ENCODE peak calls at places on chromosomes 11 and 22, in ten cellular contexts. L is activated T-cell treated with anti-CD3 and anti-CD28 coated beads, Interleukin-2, amount 50 U/mL, for 72 hours; U is activated CD8-positive, alpha-beta memory T cell treated with anti-CD3 and anti-CD28 coated beads for 24 hours; J is H54; M is iris pigment epithelial cell; P is effector memory CD8-positive, alpha-beta T cell; I is ureter; N is fibroblast of lung; A is RCC 7860; H is EH. V is an unnamed sample.

GRCh38 chr22:46500201-46500600 is 37.2 kb downstream of the CELSR1 start:
- DNase-seq in L (no peak), U (no peak), J (no peak), M (no peak), P (no peak), I (no peak), N (no peak), A (no peak), H (no peak), V (no peak)

GRCh38 chr11:65311197-65311631 is 3.5 kb upstream of the CDC42EP2 start:
- DNase-seq in L (no peak), U (no peak), J (peak; percentile 42), M (no peak), P (no peak), I (no peak), N (peak; percentile 81), A (no peak), H (peak; percentile 55), V (no peak)

GRCh38 chr22:45448431-45448830 is 34.9 kb downstream of the RIBC2 start:
- DNase-seq in L (no peak), U (no peak), J (no peak), M (no peak), P (no peak), I (peak; percentile 75), N (peak; percentile 76), A (no peak), H (no peak), V (no peak)

GRCh38 chr11:45857834-45858492 is 10.7 kb downstream of the CRY2 start:
- DNase-seq in L (no peak), U (no peak), J (no peak), M (peak; percentile 95), P (no peak), I (no peak), N (peak; percentile 82), A (peak; percentile 86), H (peak; percentile 93), V (no peak)

GRCh38 chr11:40732107-40732506 is 727.3 kb downstream of the LRRC4C start:
- DNase-seq in L (no peak), U (no peak), J (no peak), M (no peak), P (no peak), I (no peak), N (no peak), A (no peak), H (no peak), V (no peak)

GRCh38 chr11:95149659-95150294 is 60.1 kb downstream of the ENDOD1 start:
- DNase-seq in L (no peak), U (no peak), J (peak; percentile 34), M (no peak), P (no peak), I (no peak), N (no peak), A (no peak), H (no peak), V (no peak)

GRCh38 chr11:132858203-132858602 is 674.1 kb downstream of the OPCML start:
- DNase-seq in L (no peak), U (no peak), J (no peak), M (peak; percentile 7), P (no peak), I (no peak), N (peak; percentile 36), A (no peak), H (peak; percentile 44), V (peak; percentile 5)

GRCh38 chr22:45583504-45583903 is 80.8 kb downstream of the FBLN1 start:
- DNase-seq in L (no peak), U (no peak), J (no peak), M (no peak), P (no peak), I (no peak), N (no peak), A (no peak), H (no peak), V (no peak)

GRCh38 chr11:126282361-126282741 is 542 bp upstream of the TIRAP start:
- DNase-seq in L (peak; percentile 35), U (peak; percentile 76), J (no peak), M (peak; percentile 59), P (no peak), I (no peak), N (peak; percentile 41), A (no peak), H (peak; percentile 43), V (peak; percentile 51)

GRCh38 chr11:72061739-72062396 is 18.5 kb downstream of the NUMA1 start:
- DNase-seq in L (no peak), U (no peak), J (no peak), M (no peak), P (no peak), I (peak; percentile 9), N (no peak), A (no peak), H (no peak), V (no peak)

GRCh38 chr22:44755000-44755399 is 2.6 kb downstream of the ARHGAP8 start:
- DNase-seq in L (no peak), U (no peak), J (no peak), M (no peak), P (no peak), I (no peak), N (no peak), A (no peak), H (no peak), V (no peak)

GRCh38 chr11:80596291-80596810 is 1155.5 kb upstream of the TENM4 start:
- DNase-seq in L (no peak), U (no peak), J (no peak), M (no peak), P (no peak), I (no peak), N (peak; percentile 9), A (no peak), H (no peak), V (no peak)

GRCh38 chr22:28012811-28013460 is 93.9 kb upstream of the PITPNB start:
- DNase-seq in L (no peak), U (no peak), J (no peak), M (no peak), P (no peak), I (no peak), N (no peak), A (no peak), H (no peak), V (no peak)

GRCh38 chr11:100861221-100861620 is 174.1 kb downstream of the ARHGAP42 start:
- DNase-seq in L (no peak), U (no peak), J (no peak), M (no peak), P (no peak), I (peak; percentile 57), N (no peak), A (no peak), H (no peak), V (no peak)

GRCh38 chr11:134374171-134374570 is 37.9 kb downstream of the B3GAT1 start:
- DNase-seq in L (no peak), U (no peak), J (no peak), M (no peak), P (no peak), I (no peak), N (no peak), A (no peak), H (no peak), V (no peak)

GRCh38 chr22:21642584-21643448 is 714 bp downstream of the SDF2L1 start:
- DNase-seq in L (peak; percentile 70), U (peak; percentile 85), J (no peak), M (peak; percentile 50), P (peak; percentile 55), I (no peak), N (peak; percentile 41), A (peak; percentile 55), H (peak; percentile 63), V (peak; percentile 79)

GRCh38 chr11:118913411-118914125 is 12.2 kb downstream of the BCL9L start:
- DNase-seq in L (no peak), U (peak; percentile 77), J (no peak), M (no peak), P (peak; percentile 57), I (peak; percentile 52), N (no peak), A (no peak), H (no peak), V (no peak)

GRCh38 chr11:103920933-103921332 is 115.5 kb upstream of the DDI1 start:
- DNase-seq in L (no peak), U (no peak), J (no peak), M (no peak), P (no peak), I (no peak), N (peak; percentile 5), A (no peak), H (no peak), V (no peak)

GRCh38 chr11:102187416-102188125 is 77.3 kb downstream of the YAP1 start:
- DNase-seq in L (no peak), U (no peak), J (no peak), M (peak; percentile 48), P (no peak), I (no peak), N (peak; percentile 87), A (no peak), H (peak; percentile 63), V (no peak)

GRCh38 chr11:46410021-46410420 is 18.4 kb upstream of the CHRM4 start:
- DNase-seq in L (no peak), U (no peak), J (no peak), M (no peak), P (no peak), I (no peak), N (peak; percentile 46), A (no peak), H (no peak), V (no peak)

GRCh38 chr11:73184953-73185671 is 33.0 kb upstream of the P2RY2 start:
- DNase-seq in L (peak; percentile 69), U (peak; percentile 84), J (peak; percentile 70), M (peak; percentile 46), P (peak; percentile 31), I (peak; percentile 76), N (peak; percentile 39), A (peak; percentile 57), H (peak; percentile 76), V (peak; percentile 53)

GRCh38 chr22:36659762-36660509 is 43.6 kb downstream of the CACNG2 start:
- DNase-seq in L (peak; percentile 67), U (peak; percentile 63), J (peak; percentile 79), M (peak; percentile 86), P (no peak), I (peak; percentile 94), N (peak; percentile 81), A (peak; percentile 94), H (peak; percentile 96), V (peak; percentile 83)

GRCh38 chr22:20952544-20953341 is 14.3 kb upstream of the AIFM3 start:
- DNase-seq in L (no peak), U (no peak), J (no peak), M (no peak), P (no peak), I (no peak), N (no peak), A (no peak), H (no peak), V (no peak)

GRCh38 chr11:122984186-122985011 is 2.8 kb upstream of the BSX start:
- DNase-seq in L (peak; percentile 13), U (peak; percentile 68), J (peak; percentile 43), M (no peak), P (no peak), I (no peak), N (peak; percentile 8), A (no peak), H (peak; percentile 45), V (no peak)

GRCh38 chr22:16962501-16962900 is 45.5 kb downstream of the GAB4 start:
- DNase-seq in L (no peak), U (no peak), J (no peak), M (no peak), P (no peak), I (no peak), N (no peak), A (no peak), H (no peak), V (no peak)

V was measured in RKO.